ENCODE peak calls at places on chromosomes 2 and 18, in ten cellular contexts. One of them, this sample, is unnamed.

GRCh38 chr18:76801567-76802505 is 20.5 kb upstream of the ZNF236 start:
- DNase-seq in tibial artery: peak; percentile 74
- DNase-seq in IMR-90: peak; percentile 35
- DNase-seq in K562: peak; percentile 73
- DNase-seq in AG09319: no peak
- DNase-seq in BE2C: peak; percentile 64
- DNase-seq in pancreas: peak; percentile 61
- DNase-seq in WTC11: peak; percentile 77
- DNase-seq in brain microvascular endothelial cell: no peak
- DNase-seq in Peyer's patch: peak; percentile 27
- DNase-seq in this sample: no peak

GRCh38 chr2:20640411-20641122 is 10.3 kb downstream of the HS1BP3 start:
- DNase-seq in WTC11: no peak
- DNase-seq in IMR-90: no peak
- DNase-seq in BE2C: no peak
- DNase-seq in pancreas: no peak
- DNase-seq in K562: no peak
- DNase-seq in Peyer's patch: no peak
- DNase-seq in brain microvascular endothelial cell: no peak
- DNase-seq in AG09319: no peak
- DNase-seq in tibial artery: peak; percentile 83
- DNase-seq in this sample: no peak

GRCh38 chr2:130852521-130853115 is 15.9 kb downstream of the ARHGEF4 start:
- DNase-seq in brain microvascular endothelial cell: no peak
- DNase-seq in AG09319: no peak
- DNase-seq in Peyer's patch: no peak
- DNase-seq in WTC11: no peak
- DNase-seq in tibial artery: no peak
- DNase-seq in pancreas: no peak
- DNase-seq in K562: no peak
- DNase-seq in IMR-90: no peak
- DNase-seq in BE2C: no peak
- DNase-seq in this sample: no peak

GRCh38 chr18:45954070-45954712 is 12.9 kb downstream of the EPG5 start:
- DNase-seq in K562: no peak
- DNase-seq in IMR-90: peak; percentile 95
- DNase-seq in Peyer's patch: no peak
- DNase-seq in brain microvascular endothelial cell: peak; percentile 86
- DNase-seq in WTC11: no peak
- DNase-seq in tibial artery: no peak
- DNase-seq in AG09319: peak; percentile 56
- DNase-seq in BE2C: no peak
- DNase-seq in pancreas: no peak
- DNase-seq in this sample: peak; percentile 37

GRCh38 chr2:102001767-102002142 is 10.0 kb downstream of the IL1R2 start:
- DNase-seq in AG09319: no peak
- DNase-seq in pancreas: no peak
- DNase-seq in K562: no peak
- DNase-seq in brain microvascular endothelial cell: no peak
- DNase-seq in Peyer's patch: no peak
- DNase-seq in WTC11: no peak
- DNase-seq in IMR-90: no peak
- DNase-seq in tibial artery: no peak
- DNase-seq in BE2C: no peak
- DNase-seq in this sample: no peak

GRCh38 chr2:70484086-70484485 is 69.5 kb downstream of the TGFA start:
- DNase-seq in tibial artery: no peak
- DNase-seq in brain microvascular endothelial cell: no peak
- DNase-seq in IMR-90: no peak
- DNase-seq in K562: no peak
- DNase-seq in AG09319: no peak
- DNase-seq in Peyer's patch: no peak
- DNase-seq in pancreas: no peak
- DNase-seq in WTC11: no peak
- DNase-seq in BE2C: no peak
- DNase-seq in this sample: no peak

GRCh38 chr2:148926291-148926961 is 51.4 kb downstream of the KIF5C start:
- DNase-seq in brain microvascular endothelial cell: no peak
- DNase-seq in Peyer's patch: peak; percentile 45
- DNase-seq in WTC11: peak; percentile 61
- DNase-seq in K562: peak; percentile 70
- DNase-seq in pancreas: peak; percentile 34
- DNase-seq in IMR-90: peak; percentile 12
- DNase-seq in tibial artery: no peak
- DNase-seq in BE2C: peak; percentile 40
- DNase-seq in AG09319: no peak
- DNase-seq in this sample: no peak

GRCh38 chr2:6975988-6976387 is 58.8 kb downstream of the RNF144A start:
- DNase-seq in pancreas: peak; percentile 39
- DNase-seq in WTC11: no peak
- DNase-seq in BE2C: no peak
- DNase-seq in IMR-90: no peak
- DNase-seq in brain microvascular endothelial cell: peak; percentile 18
- DNase-seq in tibial artery: no peak
- DNase-seq in K562: no peak
- DNase-seq in Peyer's patch: no peak
- DNase-seq in AG09319: no peak
- DNase-seq in this sample: no peak

GRCh38 chr2:44549099-44549471 is 187.3 kb downstream of the CAMKMT start:
- DNase-seq in IMR-90: peak; percentile 78
- DNase-seq in pancreas: no peak
- DNase-seq in WTC11: no peak
- DNase-seq in K562: no peak
- DNase-seq in AG09319: peak; percentile 67
- DNase-seq in tibial artery: no peak
- DNase-seq in Peyer's patch: no peak
- DNase-seq in brain microvascular endothelial cell: peak; percentile 90
- DNase-seq in BE2C: no peak
- DNase-seq in this sample: peak; percentile 76

GRCh38 chr2:98476192-98476868 is 31.7 kb downstream of the INPP4A start:
- DNase-seq in Peyer's patch: no peak
- DNase-seq in WTC11: no peak
- DNase-seq in BE2C: peak; percentile 58
- DNase-seq in IMR-90: peak; percentile 54
- DNase-seq in brain microvascular endothelial cell: no peak
- DNase-seq in pancreas: peak; percentile 29
- DNase-seq in AG09319: no peak
- DNase-seq in tibial artery: no peak
- DNase-seq in K562: no peak
- DNase-seq in this sample: no peak

GRCh38 chr2:231928481-231928880 is 2.3 kb upstream of the NPPC start:
- DNase-seq in pancreas: peak; percentile 6
- DNase-seq in K562: no peak
- DNase-seq in BE2C: peak; percentile 46
- DNase-seq in AG09319: no peak
- DNase-seq in tibial artery: peak; percentile 51
- DNase-seq in brain microvascular endothelial cell: no peak
- DNase-seq in Peyer's patch: no peak
- DNase-seq in WTC11: no peak
- DNase-seq in IMR-90: no peak
- DNase-seq in this sample: no peak

GRCh38 chr2:192500550-192501200 is 305.9 kb upstream of the TMEFF2 start:
- DNase-seq in WTC11: no peak
- DNase-seq in IMR-90: peak; percentile 50
- DNase-seq in K562: no peak
- DNase-seq in AG09319: no peak
- DNase-seq in pancreas: no peak
- DNase-seq in Peyer's patch: no peak
- DNase-seq in BE2C: no peak
- DNase-seq in tibial artery: no peak
- DNase-seq in brain microvascular endothelial cell: peak; percentile 83
- DNase-seq in this sample: no peak

GRCh38 chr18:24414349-24415003 is 12.0 kb upstream of the IMPACT start:
- DNase-seq in WTC11: no peak
- DNase-seq in Peyer's patch: no peak
- DNase-seq in K562: no peak
- DNase-seq in AG09319: no peak
- DNase-seq in BE2C: no peak
- DNase-seq in IMR-90: no peak
- DNase-seq in brain microvascular endothelial cell: no peak
- DNase-seq in pancreas: no peak
- DNase-seq in tibial artery: no peak
- DNase-seq in this sample: no peak

GRCh38 chr2:120319135-120319534 is 26.8 kb upstream of the INHBB start:
- DNase-seq in BE2C: no peak
- DNase-seq in AG09319: no peak
- DNase-seq in WTC11: no peak
- DNase-seq in tibial artery: no peak
- DNase-seq in Peyer's patch: no peak
- DNase-seq in K562: no peak
- DNase-seq in pancreas: no peak
- DNase-seq in brain microvascular endothelial cell: no peak
- DNase-seq in IMR-90: no peak
- DNase-seq in this sample: no peak

GRCh38 chr2:127074358-127074757 is 32.6 kb downstream of the BIN1 start:
- DNase-seq in WTC11: no peak
- DNase-seq in Peyer's patch: no peak
- DNase-seq in AG09319: no peak
- DNase-seq in IMR-90: no peak
- DNase-seq in BE2C: no peak
- DNase-seq in pancreas: no peak
- DNase-seq in K562: no peak
- DNase-seq in brain microvascular endothelial cell: no peak
- DNase-seq in tibial artery: no peak
- DNase-seq in this sample: no peak

GRCh38 chr2:76998713-76999112 is 523.5 kb downstream of the LRRTM4 start:
- DNase-seq in pancreas: no peak
- DNase-seq in tibial artery: no peak
- DNase-seq in brain microvascular endothelial cell: no peak
- DNase-seq in WTC11: no peak
- DNase-seq in K562: no peak
- DNase-seq in Peyer's patch: no peak
- DNase-seq in AG09319: no peak
- DNase-seq in BE2C: no peak
- DNase-seq in IMR-90: no peak
- DNase-seq in this sample: no peak

GRCh38 chr2:237574467-237574866 is 8.1 kb downstream of the PRLH start:
- DNase-seq in WTC11: no peak
- DNase-seq in AG09319: no peak
- DNase-seq in Peyer's patch: no peak
- DNase-seq in pancreas: no peak
- DNase-seq in IMR-90: no peak
- DNase-seq in BE2C: no peak
- DNase-seq in brain microvascular endothelial cell: no peak
- DNase-seq in K562: no peak
- DNase-seq in tibial artery: no peak
- DNase-seq in this sample: no peak

GRCh38 chr18:68662779-68663178 is 52.1 kb downstream of the TMX3 start:
- DNase-seq in K562: no peak
- DNase-seq in BE2C: no peak
- DNase-seq in WTC11: no peak
- DNase-seq in IMR-90: peak; percentile 66
- DNase-seq in tibial artery: no peak
- DNase-seq in brain microvascular endothelial cell: peak; percentile 25
- DNase-seq in Peyer's patch: no peak
- DNase-seq in pancreas: no peak
- DNase-seq in AG09319: no peak
- DNase-seq in this sample: no peak
- TF ChIP-seq CTCF in K562: no peak
- TF ChIP-seq CTCF in BE2C: no peak
- TF ChIP-seq CTCF in WTC11: no peak
- TF ChIP-seq CTCF in IMR-90: peak; percentile 18
- TF ChIP-seq CTCF in tibial artery: no peak
- TF ChIP-seq CTCF in brain microvascular endothelial cell: peak; percentile 47
- TF ChIP-seq CTCF in Peyer's patch: no peak
- TF ChIP-seq CTCF in pancreas: no peak
- TF ChIP-seq CTCF in AG09319: no peak
- TF ChIP-seq CTCF in this sample: no peak

GRCh38 chr2:496729-497128 is 180.5 kb downstream of the TMEM18 start:
- DNase-seq in BE2C: no peak
- DNase-seq in AG09319: no peak
- DNase-seq in tibial artery: no peak
- DNase-seq in pancreas: no peak
- DNase-seq in K562: no peak
- DNase-seq in Peyer's patch: no peak
- DNase-seq in IMR-90: no peak
- DNase-seq in brain microvascular endothelial cell: no peak
- DNase-seq in WTC11: no peak
- DNase-seq in this sample: no peak
- TF ChIP-seq CTCF in BE2C: no peak
- TF ChIP-seq CTCF in AG09319: no peak
- TF ChIP-seq CTCF in tibial artery: no peak
- TF ChIP-seq CTCF in pancreas: no peak
- TF ChIP-seq CTCF in K562: no peak
- TF ChIP-seq CTCF in Peyer's patch: no peak
- TF ChIP-seq CTCF in IMR-90: no peak
- TF ChIP-seq CTCF in brain microvascular endothelial cell: no peak
- TF ChIP-seq CTCF in WTC11: no peak
- TF ChIP-seq CTCF in this sample: no peak

GRCh38 chr18:38539373-38539772 is 973.8 kb upstream of the CELF4 start:
- DNase-seq in brain microvascular endothelial cell: no peak
- DNase-seq in IMR-90: no peak
- DNase-seq in Peyer's patch: no peak
- DNase-seq in pancreas: no peak
- DNase-seq in WTC11: peak; percentile 13
- DNase-seq in tibial artery: no peak
- DNase-seq in BE2C: no peak
- DNase-seq in K562: no peak
- DNase-seq in AG09319: no peak
- DNase-seq in this sample: no peak

GRCh38 chr18:38539871-38540270 is 974.3 kb upstream of the CELF4 start:
- DNase-seq in Peyer's patch: no peak
- DNase-seq in pancreas: no peak
- DNase-seq in IMR-90: no peak
- DNase-seq in BE2C: no peak
- DNase-seq in WTC11: no peak
- DNase-seq in AG09319: no peak
- DNase-seq in K562: no peak
- DNase-seq in tibial artery: no peak
- DNase-seq in brain microvascular endothelial cell: no peak
- DNase-seq in this sample: no peak

DNA sequence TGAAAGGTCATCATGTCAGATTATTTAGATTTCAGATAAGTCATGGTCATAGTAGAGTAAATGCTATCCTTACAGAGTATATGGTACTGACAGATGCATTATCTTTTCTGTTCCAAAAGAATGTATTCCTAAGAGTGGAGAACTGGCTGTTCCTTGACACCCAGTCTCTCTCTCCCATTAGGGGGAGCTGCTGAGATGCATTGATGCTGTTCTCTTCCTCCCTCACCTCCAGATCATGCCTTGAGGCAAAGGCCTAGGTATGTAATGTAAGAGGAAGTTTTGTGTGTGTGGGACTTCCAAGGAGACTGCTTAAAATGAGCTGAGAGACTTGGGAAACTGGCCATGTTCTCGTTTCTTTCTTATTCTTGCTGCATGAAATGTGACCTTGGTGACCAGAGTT is 979.5 kb upstream of the CELF4 start:
- DNase-seq in IMR-90: no peak
- DNase-seq in BE2C: no peak
- DNase-seq in Peyer's patch: no peak
- DNase-seq in WTC11: peak; percentile 54
- DNase-seq in AG09319: no peak
- DNase-seq in brain microvascular endothelial cell: no peak
- DNase-seq in pancreas: no peak
- DNase-seq in K562: no peak
- DNase-seq in tibial artery: no peak
- DNase-seq in this sample: no peak
- TF ChIP-seq CTCF in IMR-90: no peak
- TF ChIP-seq CTCF in BE2C: no peak
- TF ChIP-seq CTCF in Peyer's patch: no peak
- TF ChIP-seq CTCF in WTC11: no peak
- TF ChIP-seq CTCF in AG09319: no peak
- TF ChIP-seq CTCF in brain microvascular endothelial cell: no peak
- TF ChIP-seq CTCF in pancreas: no peak
- TF ChIP-seq CTCF in K562: no peak
- TF ChIP-seq CTCF in tibial artery: no peak
- TF ChIP-seq CTCF in this sample: no peak

GRCh38 chr2:75882530-75882929 is 171.8 kb upstream of the GCFC2 start:
- DNase-seq in IMR-90: no peak
- DNase-seq in brain microvascular endothelial cell: no peak
- DNase-seq in pancreas: no peak
- DNase-seq in BE2C: no peak
- DNase-seq in AG09319: no peak
- DNase-seq in K562: no peak
- DNase-seq in WTC11: no peak
- DNase-seq in Peyer's patch: no peak
- DNase-seq in tibial artery: no peak
- DNase-seq in this sample: no peak
- TF ChIP-seq CTCF in IMR-90: no peak
- TF ChIP-seq CTCF in brain microvascular endothelial cell: no peak
- TF ChIP-seq CTCF in pancreas: no peak
- TF ChIP-seq CTCF in BE2C: no peak
- TF ChIP-seq CTCF in AG09319: no peak
- TF ChIP-seq CTCF in K562: no peak
- TF ChIP-seq CTCF in WTC11: no peak
- TF ChIP-seq CTCF in Peyer's patch: no peak
- TF ChIP-seq CTCF in tibial artery: no peak
- TF ChIP-seq CTCF in this sample: no peak